ENCODE peak calls at places on chromosomes 11 and 22, in ten cellular contexts. N, Y, D, G, J, B, V, K, X and E are unnamed samples.

GRCh38 chr11:65912840-65913239 is 6.0 kb downstream of the C11orf68 start:
- DNase-seq in N (peak; percentile 44), Y (no peak), D (no peak), G (no peak), J (no peak), B (peak; percentile 86), V (peak; percentile 56), K (no peak), X (no peak), E (peak; percentile 56)

GRCh38 chr11:100632970-100633452 is 54.1 kb upstream of the ARHGAP42 start:
- DNase-seq in N (no peak), Y (no peak), D (no peak), G (no peak), J (no peak), B (peak; percentile 73), V (peak; percentile 50), K (peak; percentile 32), X (no peak), E (no peak)

GRCh38 chr22:22742641-22743040 is 98.2 kb downstream of the GGTLC2 start:
- DNase-seq in N (no peak), Y (no peak), D (no peak), G (no peak), J (no peak), B (no peak), V (no peak), K (no peak), X (no peak), E (no peak)

GRCh38 chr11:130705670-130706421 is 210.4 kb downstream of the SNX19 start:
- DNase-seq in N (no peak), Y (no peak), D (no peak), G (no peak), J (no peak), B (no peak), V (no peak), K (no peak), X (no peak), E (no peak)

GRCh38 chr22:32502346-32502745 is 27.7 kb downstream of the FBXO7 start:
- DNase-seq in N (no peak), Y (no peak), D (no peak), G (no peak), J (no peak), B (no peak), V (peak; percentile 8), K (no peak), X (no peak), E (no peak)

GRCh38 chr22:35537252-35537651 is 3.4 kb upstream of the RASD2 start:
- DNase-seq in N (no peak), Y (no peak), D (no peak), G (no peak), J (no peak), B (no peak), V (no peak), K (no peak), X (no peak), E (no peak)

GRCh38 chr22:37483594-37484114 is 2.5 kb downstream of the MFNG start:
- DNase-seq in N (no peak), Y (no peak), D (no peak), G (no peak), J (no peak), B (no peak), V (no peak), K (no peak), X (no peak), E (peak; percentile 10)

GRCh38 chr11:65793144-65793581 is 6.3 kb downstream of the OVOL1 start:
- DNase-seq in N (no peak), Y (no peak), D (no peak), G (no peak), J (no peak), B (no peak), V (no peak), K (no peak), X (no peak), E (no peak)

GRCh38 chr11:109960831-109961230 is 132.4 kb upstream of the ZC3H12C start:
- DNase-seq in N (no peak), Y (no peak), D (no peak), G (no peak), J (no peak), B (peak; percentile 100), V (peak; percentile 88), K (no peak), X (no peak), E (peak; percentile 89)

GRCh38 chr11:12744831-12745502 is 70.7 kb downstream of the TEAD1 start:
- DNase-seq in N (peak; percentile 62), Y (peak; percentile 87), D (no peak), G (no peak), J (no peak), B (no peak), V (peak; percentile 28), K (no peak), X (no peak), E (no peak)

GRCh38 chr11:56642339-56642738 is at the start of gene OR5AP2:
- DNase-seq in N (no peak), Y (no peak), D (no peak), G (no peak), J (no peak), B (no peak), V (no peak), K (no peak), X (no peak), E (no peak)

GRCh38 chr22:43821606-43822425 is 9.7 kb upstream of the EFCAB6 start:
- DNase-seq in N (no peak), Y (no peak), D (no peak), G (no peak), J (no peak), B (no peak), V (no peak), K (no peak), X (no peak), E (no peak)

GRCh38 chr22:26617251-26618199 is at the start of gene CRYBB1:
- DNase-seq in N (no peak), Y (no peak), D (no peak), G (no peak), J (no peak), B (no peak), V (peak; percentile 47), K (no peak), X (peak; percentile 8), E (peak; percentile 5)

GRCh38 chr11:16000065-16000464 is 356.3 kb downstream of the SOX6 start:
- DNase-seq in N (no peak), Y (no peak), D (peak; percentile 14), G (no peak), J (no peak), B (peak; percentile 86), V (no peak), K (no peak), X (no peak), E (peak; percentile 7)

GRCh38 chr11:18617688-18618340 is 16.3 kb downstream of the SPTY2D1 start:
- DNase-seq in N (no peak), Y (no peak), D (peak; percentile 36), G (no peak), J (no peak), B (peak; percentile 81), V (peak; percentile 49), K (no peak), X (no peak), E (no peak)

GRCh38 chr11:115408036-115408911 is 95.9 kb downstream of the CADM1 start:
- DNase-seq in N (no peak), Y (no peak), D (no peak), G (no peak), J (no peak), B (no peak), V (no peak), K (peak; percentile 13), X (no peak), E (no peak)

GRCh38 chr11:13834463-13834862 is 128.1 kb upstream of the SPON1 start:
- DNase-seq in N (peak; percentile 1), Y (no peak), D (no peak), G (no peak), J (no peak), B (no peak), V (no peak), K (no peak), X (no peak), E (no peak)

GRCh38 chr11:76824980-76825725 is 35.6 kb upstream of the ACER3 start:
- DNase-seq in N (no peak), Y (no peak), D (no peak), G (no peak), J (no peak), B (peak; percentile 40), V (no peak), K (no peak), X (no peak), E (no peak)

GRCh38 chr11:80473562-80473961 is 1032.7 kb upstream of the TENM4 start:
- DNase-seq in N (no peak), Y (no peak), D (no peak), G (no peak), J (no peak), B (no peak), V (no peak), K (no peak), X (no peak), E (no peak)